ENCODE peak calls at places on chromosomes 3 and 15, in eight cellular contexts. R is GM12865, M is NCI-H460, K is H9, C is ELR, P is mucosa of descending colon, E is epithelial cell of esophagus, H is ELF-1. Q is an unnamed sample.

GRCh38 chr3:72303926-72304325 is 519.0 kb upstream of the PROK2 start:
- DNase-seq in R (no peak), M (no peak), K (peak), C (no peak), P (no peak), E (no peak), H (peak), Q (peak)

GRCh38 chr3:42176635-42177034 is 85.5 kb downstream of the TRAK1 start:
- DNase-seq in R (no peak), M (no peak), K (no peak), C (no peak), P (no peak), E (no peak), H (no peak), Q (no peak)

GRCh38 chr3:16917256-16917935 is 32.6 kb downstream of the PLCL2 start:
- DNase-seq in R (no peak), M (no peak), K (no peak), C (peak), P (no peak), E (peak), H (no peak), Q (no peak)

GRCh38 chr3:170356596-170357175 is 829 bp upstream of the SKIL start:
- DNase-seq in R (peak), M (peak), K (peak), C (peak), P (peak), E (peak), H (peak), Q (peak)

GRCh38 chr15:68939501-68939900 is 9.2 kb downstream of the SPESP1 start:
- DNase-seq in R (no peak), M (no peak), K (no peak), C (no peak), P (no peak), E (no peak), H (no peak), Q (no peak)

GRCh38 chr3:198071602-198072285 is 111.7 kb downstream of the LMLN start:
- DNase-seq in R (peak), M (peak), K (peak), C (peak), P (no peak), E (peak), H (peak), Q (peak)

GRCh38 chr15:48856947-48857346 is 21.0 kb upstream of the EID1 start:
- DNase-seq in R (no peak), M (no peak), K (peak), C (no peak), P (no peak), E (no peak), H (peak), Q (peak)

GRCh38 chr3:98967758-98968157 is 66.3 kb upstream of the DCBLD2 start:
- DNase-seq in R (no peak), M (no peak), K (no peak), C (no peak), P (no peak), E (no peak), H (no peak), Q (no peak)

GRCh38 chr3:98617841-98618240 is 24.4 kb upstream of the CPOX start:
- DNase-seq in R (no peak), M (no peak), K (no peak), C (no peak), P (no peak), E (no peak), H (no peak), Q (no peak)

GRCh38 chr3:65936908-65937638 is 101.6 kb downstream of the MAGI1 start:
- DNase-seq in R (no peak), M (no peak), K (no peak), C (no peak), P (no peak), E (no peak), H (no peak), Q (no peak)

GRCh38 chr3:127006781-127007436 is 24.0 kb downstream of the PLXNA1 start:
- DNase-seq in R (no peak), M (no peak), K (no peak), C (no peak), P (no peak), E (peak), H (no peak), Q (no peak)

GRCh38 chr15:60392986-60393811 is 4.6 kb downstream of the ANXA2 start:
- DNase-seq in R (no peak), M (peak), K (no peak), C (peak), P (peak), E (peak), H (peak), Q (no peak)

GRCh38 chr15:67903708-67904107 is 63.9 kb upstream of the RNU6-1 start:
- DNase-seq in R (no peak), M (no peak), K (no peak), C (no peak), P (no peak), E (no peak), H (no peak), Q (no peak)

GRCh38 chr3:128269796-128270195 is 116.5 kb downstream of the EEFSEC start:
- DNase-seq in R (no peak), M (no peak), K (no peak), C (no peak), P (no peak), E (no peak), H (no peak), Q (no peak)

GRCh38 chr15:63474810-63475316 is 29.5 kb upstream of the USP3 start:
- DNase-seq in R (peak), M (no peak), K (no peak), C (peak), P (peak), E (peak), H (no peak), Q (no peak)

GRCh38 chr15:31070867-31071266 is 30.7 kb downstream of the TRPM1 start:
- DNase-seq in R (no peak), M (no peak), K (no peak), C (no peak), P (no peak), E (no peak), H (no peak), Q (no peak)

GRCh38 chr3:107676469-107677309 is 153.9 kb downstream of the BBX start:
- DNase-seq in R (peak), M (peak), K (no peak), C (peak), P (no peak), E (peak), H (no peak), Q (no peak)

GRCh38 chr15:101453123-101454120 is 36.1 kb downstream of the PCSK6 start:
- DNase-seq in R (no peak), M (no peak), K (no peak), C (no peak), P (no peak), E (no peak), H (no peak), Q (no peak)

GRCh38 chr3:172836390-172836997 is 86.0 kb downstream of the ECT2 start:
- DNase-seq in R (peak), M (peak), K (no peak), C (peak), P (peak), E (peak), H (no peak), Q (peak)

GRCh38 chr15:56082263-56082761 is 88.9 kb upstream of the NEDD4 start:
- DNase-seq in R (no peak), M (no peak), K (no peak), C (no peak), P (no peak), E (peak), H (peak), Q (no peak)

GRCh38 chr15:74723754-74724334 is 1.5 kb downstream of the CYP1A1 start:
- DNase-seq in R (peak), M (peak), K (peak), C (peak), P (peak), E (peak), H (peak), Q (peak)

GRCh38 chr15:98663606-98664005 is 15.3 kb downstream of the IGF1R start:
- DNase-seq in R (no peak), M (no peak), K (no peak), C (no peak), P (no peak), E (no peak), H (no peak), Q (no peak)

GRCh38 chr15:29554531-29554930 is 267.7 kb downstream of the TJP1 start:
- DNase-seq in R (no peak), M (no peak), K (no peak), C (no peak), P (no peak), E (no peak), H (no peak), Q (no peak)

GRCh38 chr3:172355836-172356235 is 92.4 kb downstream of the GHSR start:
- DNase-seq in R (no peak), M (no peak), K (no peak), C (peak), P (peak), E (peak), H (no peak), Q (no peak)

GRCh38 chr15:88247914-88248313 is 8.6 kb downstream of the NTRK3 start:
- DNase-seq in R (no peak), M (no peak), K (no peak), C (no peak), P (no peak), E (no peak), H (no peak), Q (no peak)